ENCODE peak calls at places on chromosomes 7 and 10, in nine cellular contexts. One of them, this sample, is unnamed.

GRCh38 chr7:112079671-112080070 is 126.5 kb downstream of the DOCK4 start:
- DNase-seq in SK-N-MC: no peak
- DNase-seq in GM23338: no peak
- DNase-seq in Panc1: no peak
- DNase-seq in vagina: no peak
- DNase-seq in spleen: no peak
- DNase-seq in GM12892: no peak
- DNase-seq in stomach: no peak
- DNase-seq in transverse colon: no peak
- DNase-seq in this sample: no peak

GRCh38 chr7:2417981-2418481 is 14.6 kb downstream of the CHST12 start:
- DNase-seq in transverse colon: no peak
- DNase-seq in GM23338: no peak
- DNase-seq in SK-N-MC: no peak
- DNase-seq in vagina: no peak
- DNase-seq in spleen: no peak
- DNase-seq in stomach: no peak
- DNase-seq in GM12892: no peak
- DNase-seq in Panc1: no peak
- DNase-seq in this sample: no peak

GRCh38 chr7:44630791-44631457 is 24.5 kb downstream of the OGDH start:
- DNase-seq in GM23338: no peak
- DNase-seq in Panc1: no peak
- DNase-seq in SK-N-MC: no peak
- DNase-seq in transverse colon: no peak
- DNase-seq in stomach: no peak
- DNase-seq in vagina: no peak
- DNase-seq in spleen: no peak
- DNase-seq in GM12892: no peak
- DNase-seq in this sample: no peak

GRCh38 chr10:7410306-7410799 is 481 bp downstream of the SFMBT2 start:
- DNase-seq in stomach: no peak
- DNase-seq in transverse colon: peak
- DNase-seq in Panc1: no peak
- DNase-seq in spleen: peak
- DNase-seq in vagina: no peak
- DNase-seq in GM12892: no peak
- DNase-seq in GM23338: peak
- DNase-seq in SK-N-MC: no peak
- DNase-seq in this sample: no peak

GRCh38 chr7:74256446-74257408 is 2.5 kb upstream of the RFC2 start:
- DNase-seq in spleen: no peak
- DNase-seq in vagina: no peak
- DNase-seq in GM12892: no peak
- DNase-seq in Panc1: no peak
- DNase-seq in transverse colon: no peak
- DNase-seq in stomach: no peak
- DNase-seq in GM23338: no peak
- DNase-seq in SK-N-MC: no peak
- DNase-seq in this sample: no peak

GRCh38 chr7:111560773-111561658 is 1.3 kb downstream of the IMMP2L start:
- DNase-seq in transverse colon: no peak
- DNase-seq in GM12892: no peak
- DNase-seq in Panc1: no peak
- DNase-seq in SK-N-MC: no peak
- DNase-seq in spleen: no peak
- DNase-seq in vagina: no peak
- DNase-seq in stomach: no peak
- DNase-seq in GM23338: peak
- DNase-seq in this sample: no peak

GRCh38 chr10:101140084-101140949 is 9.2 kb downstream of the TLX1 start:
- DNase-seq in SK-N-MC: no peak
- DNase-seq in vagina: no peak
- DNase-seq in Panc1: no peak
- DNase-seq in stomach: no peak
- DNase-seq in GM23338: peak
- DNase-seq in GM12892: no peak
- DNase-seq in transverse colon: no peak
- DNase-seq in spleen: no peak
- DNase-seq in this sample: no peak

GRCh38 chr10:68153473-68154210 is 44.4 kb downstream of the MYPN start:
- DNase-seq in Panc1: peak
- DNase-seq in transverse colon: peak
- DNase-seq in GM12892: no peak
- DNase-seq in GM23338: peak
- DNase-seq in spleen: no peak
- DNase-seq in vagina: no peak
- DNase-seq in stomach: peak
- DNase-seq in SK-N-MC: peak
- DNase-seq in this sample: no peak

GRCh38 chr7:152144557-152145245 is 119.2 kb downstream of the GALNT11 start:
- DNase-seq in GM23338: no peak
- DNase-seq in vagina: no peak
- DNase-seq in Panc1: no peak
- DNase-seq in stomach: no peak
- DNase-seq in SK-N-MC: no peak
- DNase-seq in spleen: no peak
- DNase-seq in transverse colon: no peak
- DNase-seq in GM12892: no peak
- DNase-seq in this sample: no peak

GRCh38 chr10:114470956-114471905 is 66.9 kb upstream of the AFAP1L2 start:
- DNase-seq in vagina: no peak
- DNase-seq in GM12892: peak
- DNase-seq in spleen: peak
- DNase-seq in GM23338: peak
- DNase-seq in transverse colon: peak
- DNase-seq in Panc1: peak
- DNase-seq in SK-N-MC: no peak
- DNase-seq in stomach: peak
- DNase-seq in this sample: peak

GRCh38 chr7:140639366-140640053 is 1.1 kb downstream of the DENND2A start:
- DNase-seq in stomach: no peak
- DNase-seq in spleen: peak
- DNase-seq in vagina: no peak
- DNase-seq in GM23338: peak
- DNase-seq in SK-N-MC: no peak
- DNase-seq in GM12892: no peak
- DNase-seq in Panc1: no peak
- DNase-seq in transverse colon: no peak
- DNase-seq in this sample: peak

DNA sequence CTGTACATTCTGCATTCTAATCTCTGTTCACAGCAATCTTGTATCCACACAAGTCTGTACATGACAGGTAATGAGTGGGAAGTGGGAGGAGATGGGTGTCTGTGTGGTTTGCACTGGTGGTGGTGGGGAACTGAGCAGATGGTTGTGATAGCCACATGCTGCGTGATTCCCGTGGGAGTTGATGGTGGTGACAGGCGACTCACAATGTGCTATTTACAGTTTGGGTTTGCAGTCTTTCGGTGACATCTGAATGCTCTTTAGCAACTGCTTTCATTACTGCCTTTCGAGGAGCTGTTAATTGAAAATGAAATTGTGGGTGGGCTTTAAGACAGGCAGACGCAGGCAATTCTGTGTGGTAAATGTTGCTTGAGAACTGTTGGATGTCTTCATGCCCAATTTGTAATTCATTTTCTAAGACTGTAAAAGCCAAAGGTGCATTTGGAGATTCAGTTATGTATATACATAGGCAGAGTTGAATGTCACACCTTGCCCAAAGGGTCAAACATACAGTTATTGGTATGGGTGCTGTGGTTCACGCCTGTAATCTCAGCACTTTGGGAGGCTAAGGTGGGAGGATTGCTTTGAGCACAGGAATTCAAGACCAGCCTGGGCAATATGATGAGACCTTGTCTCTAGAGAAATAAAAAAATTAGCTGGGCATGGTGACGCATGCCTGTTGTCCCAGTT is 308.2 kb downstream of the AUTS2 start:
- DNase-seq in SK-N-MC: no peak
- DNase-seq in stomach: no peak
- DNase-seq in Panc1: no peak
- DNase-seq in vagina: no peak
- DNase-seq in GM12892: no peak
- DNase-seq in transverse colon: no peak
- DNase-seq in spleen: no peak
- DNase-seq in GM23338: no peak
- DNase-seq in this sample: no peak
- TF ChIP-seq POLR2AphosphoS5 in SK-N-MC: no peak
- TF ChIP-seq POLR2AphosphoS5 in stomach: no peak
- TF ChIP-seq POLR2AphosphoS5 in Panc1: no peak
- TF ChIP-seq POLR2AphosphoS5 in vagina: no peak
- TF ChIP-seq POLR2AphosphoS5 in GM12892: no peak
- TF ChIP-seq POLR2AphosphoS5 in transverse colon: no peak
- TF ChIP-seq POLR2AphosphoS5 in spleen: no peak
- TF ChIP-seq POLR2AphosphoS5 in GM23338: no peak
- TF ChIP-seq POLR2AphosphoS5 in this sample: no peak

GRCh38 chr10:51260376-51260775 is 186.1 kb downstream of the PRKG1 start:
- DNase-seq in transverse colon: no peak
- DNase-seq in stomach: no peak
- DNase-seq in SK-N-MC: no peak
- DNase-seq in Panc1: no peak
- DNase-seq in GM23338: no peak
- DNase-seq in spleen: no peak
- DNase-seq in GM12892: no peak
- DNase-seq in vagina: no peak
- DNase-seq in this sample: no peak
- TF ChIP-seq POLR2AphosphoS5 in transverse colon: no peak
- TF ChIP-seq POLR2AphosphoS5 in stomach: no peak
- TF ChIP-seq POLR2AphosphoS5 in SK-N-MC: no peak
- TF ChIP-seq POLR2AphosphoS5 in Panc1: no peak
- TF ChIP-seq POLR2AphosphoS5 in GM23338: no peak
- TF ChIP-seq POLR2AphosphoS5 in spleen: no peak
- TF ChIP-seq POLR2AphosphoS5 in GM12892: no peak
- TF ChIP-seq POLR2AphosphoS5 in vagina: no peak
- TF ChIP-seq POLR2AphosphoS5 in this sample: no peak

GRCh38 chr10:112359606-112360307 is 14.2 kb upstream of the ACSL5 start:
- DNase-seq in spleen: no peak
- DNase-seq in Panc1: no peak
- DNase-seq in transverse colon: peak
- DNase-seq in stomach: no peak
- DNase-seq in GM23338: no peak
- DNase-seq in SK-N-MC: no peak
- DNase-seq in GM12892: no peak
- DNase-seq in vagina: no peak
- DNase-seq in this sample: no peak

GRCh38 chr10:112363696-112364688 is 9.9 kb upstream of the ACSL5 start:
- DNase-seq in stomach: no peak
- DNase-seq in GM23338: no peak
- DNase-seq in transverse colon: peak
- DNase-seq in Panc1: no peak
- DNase-seq in SK-N-MC: no peak
- DNase-seq in vagina: no peak
- DNase-seq in spleen: peak
- DNase-seq in GM12892: no peak
- DNase-seq in this sample: no peak

GRCh38 chr10:112362833-112363232 is 11.1 kb upstream of the ACSL5 start:
- DNase-seq in SK-N-MC: no peak
- DNase-seq in transverse colon: peak
- DNase-seq in GM12892: no peak
- DNase-seq in GM23338: no peak
- DNase-seq in Panc1: no peak
- DNase-seq in vagina: no peak
- DNase-seq in spleen: no peak
- DNase-seq in stomach: no peak
- DNase-seq in this sample: no peak

GRCh38 chr10:112360308-112361270 is 13.3 kb upstream of the ACSL5 start:
- DNase-seq in GM12892: no peak
- DNase-seq in transverse colon: peak
- DNase-seq in Panc1: no peak
- DNase-seq in GM23338: peak
- DNase-seq in spleen: no peak
- DNase-seq in stomach: peak
- DNase-seq in vagina: no peak
- DNase-seq in SK-N-MC: no peak
- DNase-seq in this sample: no peak

GRCh38 chr10:112361951-112362770 is 11.8 kb upstream of the ACSL5 start:
- DNase-seq in GM12892: no peak
- DNase-seq in spleen: no peak
- DNase-seq in vagina: no peak
- DNase-seq in stomach: peak
- DNase-seq in SK-N-MC: no peak
- DNase-seq in Panc1: no peak
- DNase-seq in GM23338: peak
- DNase-seq in transverse colon: peak
- DNase-seq in this sample: no peak
- TF ChIP-seq POLR2AphosphoS5 in GM12892: no peak
- TF ChIP-seq POLR2AphosphoS5 in spleen: no peak
- TF ChIP-seq POLR2AphosphoS5 in vagina: peak
- TF ChIP-seq POLR2AphosphoS5 in stomach: peak
- TF ChIP-seq POLR2AphosphoS5 in SK-N-MC: no peak
- TF ChIP-seq POLR2AphosphoS5 in Panc1: no peak
- TF ChIP-seq POLR2AphosphoS5 in GM23338: no peak
- TF ChIP-seq POLR2AphosphoS5 in transverse colon: peak
- TF ChIP-seq POLR2AphosphoS5 in this sample: no peak

GRCh38 chr10:1272762-1273161 is 216.6 kb downstream of the WDR37 start:
- DNase-seq in spleen: no peak
- DNase-seq in GM12892: no peak
- DNase-seq in SK-N-MC: no peak
- DNase-seq in vagina: no peak
- DNase-seq in stomach: no peak
- DNase-seq in GM23338: no peak
- DNase-seq in Panc1: no peak
- DNase-seq in transverse colon: no peak
- DNase-seq in this sample: no peak

GRCh38 chr10:1273372-1274097 is 217.3 kb downstream of the WDR37 start:
- DNase-seq in vagina: no peak
- DNase-seq in GM23338: no peak
- DNase-seq in spleen: no peak
- DNase-seq in stomach: no peak
- DNase-seq in SK-N-MC: no peak
- DNase-seq in transverse colon: no peak
- DNase-seq in Panc1: no peak
- DNase-seq in GM12892: no peak
- DNase-seq in this sample: no peak

GRCh38 chr10:1270490-1270889 is 214.3 kb downstream of the WDR37 start:
- DNase-seq in GM23338: no peak
- DNase-seq in vagina: no peak
- DNase-seq in GM12892: no peak
- DNase-seq in transverse colon: no peak
- DNase-seq in SK-N-MC: no peak
- DNase-seq in stomach: no peak
- DNase-seq in Panc1: no peak
- DNase-seq in spleen: no peak
- DNase-seq in this sample: no peak

GRCh38 chr10:1270906-1271305 is 214.7 kb downstream of the WDR37 start:
- DNase-seq in spleen: no peak
- DNase-seq in SK-N-MC: no peak
- DNase-seq in GM23338: no peak
- DNase-seq in stomach: no peak
- DNase-seq in Panc1: no peak
- DNase-seq in transverse colon: no peak
- DNase-seq in vagina: no peak
- DNase-seq in GM12892: no peak
- DNase-seq in this sample: no peak

DNA sequence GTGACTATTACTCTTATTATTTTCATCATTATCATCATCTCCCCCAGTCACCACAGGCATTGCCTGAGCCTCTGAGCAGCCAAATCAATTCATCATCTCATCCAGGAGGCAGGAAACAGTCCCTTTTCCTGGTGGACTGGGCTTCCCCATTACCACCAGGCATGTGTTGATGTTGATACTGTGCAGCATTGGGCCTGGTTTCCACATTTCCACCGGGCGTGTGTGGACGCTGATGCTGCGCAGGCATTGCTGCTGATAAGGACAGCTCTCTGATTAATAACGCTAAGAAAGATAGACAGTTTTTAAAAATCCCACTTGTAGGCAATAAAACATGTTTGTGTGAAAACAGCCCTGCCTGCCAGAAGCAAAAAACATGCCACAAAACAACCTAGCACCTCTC is 215.9 kb downstream of the WDR37 start:
- DNase-seq in Panc1: no peak
- DNase-seq in stomach: no peak
- DNase-seq in GM23338: no peak
- DNase-seq in SK-N-MC: no peak
- DNase-seq in spleen: no peak
- DNase-seq in vagina: no peak
- DNase-seq in transverse colon: no peak
- DNase-seq in GM12892: no peak
- DNase-seq in this sample: no peak
- TF ChIP-seq POLR2AphosphoS5 in Panc1: no peak
- TF ChIP-seq POLR2AphosphoS5 in stomach: no peak
- TF ChIP-seq POLR2AphosphoS5 in GM23338: no peak
- TF ChIP-seq POLR2AphosphoS5 in SK-N-MC: no peak
- TF ChIP-seq POLR2AphosphoS5 in spleen: no peak
- TF ChIP-seq POLR2AphosphoS5 in vagina: no peak
- TF ChIP-seq POLR2AphosphoS5 in transverse colon: no peak
- TF ChIP-seq POLR2AphosphoS5 in GM12892: no peak
- TF ChIP-seq POLR2AphosphoS5 in this sample: no peak

This sample was measured in sigmoid colon.